ENCODE peak calls at places on chromosomes 6 and 20, in six cellular contexts. P is right cardiac atrium, D is SJSA1, M is thoracic aorta, A is neuronal stem cell, Z is uterus. E is an unnamed sample. For H3K9me3 and H3K4me1, the result is how much of the 10 kb centered on the place peaks cover.

GRCh38 chr6:41373367-41373918 is 38.0 kb downstream of the NCR2 start:
- DNase-seq in Z (no peak), M (no peak), D (no peak), P (peak), A (no peak), E (no peak)

GRCh38 chr6:76771076-76771634 is 692.1 kb downstream of the HTR1B start:
- DNase-seq in P (peak), M (no peak), D (no peak), Z (no peak), A (no peak), E (no peak)

GRCh38 chr6:5172057-5172683 is 87.0 kb downstream of the PPP1R3G start:
- DNase-seq in Z (no peak), M (no peak), A (no peak), P (no peak), D (no peak), E (no peak)

GRCh38 chr6:35173068-35174042 is 32.2 kb upstream of the TCP11 start:
- DNase-seq in D (peak), A (no peak), Z (no peak), P (no peak), M (no peak), E (no peak)

GRCh38 chr6:46191961-46192360 is 21.2 kb upstream of the ENPP5 start:
- DNase-seq in Z (no peak), D (peak), A (no peak), M (no peak), P (no peak), E (no peak)

GRCh38 chr20:24782801-24783630 is 166.1 kb upstream of the CST7 start:
- DNase-seq in Z (no peak), P (no peak), D (no peak), A (no peak), M (no peak), E (no peak)

GRCh38 chr6:3882865-3883264 is 33.7 kb downstream of the FAM50B start:
- DNase-seq in D (no peak), M (no peak), Z (peak), A (no peak), P (peak), E (peak)

GRCh38 chr6:7148100-7148822 is 40.5 kb downstream of the RREB1 start:
- DNase-seq in D (no peak), Z (no peak), P (no peak), A (no peak), M (no peak), E (no peak)

GRCh38 chr6:127053032-127053908 is 65.2 kb upstream of the RSPO3 start:
- DNase-seq in D (peak), A (no peak), M (no peak), Z (no peak), P (no peak), E (peak)

GRCh38 chr20:25864326-25864970 is 167.8 kb upstream of the ZNF337 start:
- DNase-seq in D (no peak), Z (no peak), A (no peak), P (no peak), M (no peak), E (no peak)

GRCh38 chr6:95601133-95601532 is 23.8 kb downstream of the MANEA start:
- DNase-seq in Z (no peak), D (peak), A (no peak), M (no peak), P (no peak), E (no peak)

GRCh38 chr20:21510414-21510971 is 3.4 kb downstream of the NKX2-2 start:
- DNase-seq in P (no peak), Z (no peak), D (no peak), M (no peak), A (no peak), E (peak)

GRCh38 chr20:13302647-13303425 is 81.8 kb downstream of the ISM1 start:
- DNase-seq in D (peak), M (no peak), P (peak), A (no peak), Z (no peak), E (peak)

GRCh38 chr6:88164061-88164460 is 2.1 kb downstream of the CNR1 start:
- DNase-seq in D (no peak), P (no peak), Z (no peak), A (no peak), M (no peak), E (no peak)

GRCh38 chr6:42870145-42870936 is 9.1 kb upstream of the RPL7L1 start:
- DNase-seq in Z (no peak), P (no peak), M (no peak), D (no peak), A (no peak), E (no peak)

GRCh38 chr6:131169613-131170012 is 34.3 kb downstream of the AKAP7 start:
- DNase-seq in Z (no peak), P (no peak), D (no peak), A (no peak), M (no peak), E (no peak)

DNA sequence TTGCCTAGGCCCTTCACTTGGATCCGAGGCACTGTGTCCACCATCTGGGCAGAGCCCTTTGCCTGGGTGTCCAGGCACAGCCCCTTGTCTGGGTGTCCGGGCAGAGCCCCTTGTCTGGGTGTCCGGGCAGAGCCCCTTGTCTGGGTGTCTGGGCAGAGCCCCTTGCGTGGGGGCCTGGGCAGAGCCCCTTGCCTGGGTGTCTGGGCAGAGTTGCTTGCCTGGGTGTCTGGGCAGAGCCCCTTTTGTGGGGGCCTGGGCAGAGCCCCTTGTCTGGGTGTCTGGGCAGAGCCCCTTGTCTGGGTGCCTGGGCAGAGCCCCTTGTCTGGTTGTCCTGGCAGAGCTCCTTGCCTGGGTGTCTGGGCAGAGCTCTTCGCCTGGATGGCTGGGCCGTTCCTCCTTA is 443.4 kb upstream of the CDH4 start:
- DNase-seq in A (no peak), P (no peak), M (no peak), D (no peak), Z (no peak), E (no peak)
- H3K9me3 ChIP-seq in A (under half), P (under half), M (under half), D (under half), Z (under half), E (under half)

GRCh38 chr6:25966707-25967106 is 4.1 kb downstream of the TRIM38 start:
- DNase-seq in A (no peak), M (no peak), D (no peak), P (no peak), Z (no peak), E (no peak)
- H3K4me1 ChIP-seq in A (under half), M (half or more), D (under half), P (under half), Z (under half), E (under half)

GRCh38 chr6:300494-301198 is 8.4 kb downstream of the DUSP22 start:
- DNase-seq in M (no peak), A (no peak), P (peak), Z (no peak), D (no peak), E (no peak)

GRCh38 chr6:299050-299980 is 7.0 kb downstream of the DUSP22 start:
- DNase-seq in M (no peak), D (no peak), P (peak), A (no peak), Z (no peak), E (no peak)

GRCh38 chr6:298233-299049 is 6.2 kb downstream of the DUSP22 start:
- DNase-seq in A (no peak), Z (no peak), P (no peak), M (no peak), D (no peak), E (no peak)

GRCh38 chr6:301526-301925 is 9.2 kb downstream of the DUSP22 start:
- DNase-seq in D (no peak), A (no peak), M (no peak), Z (no peak), P (peak), E (no peak)

GRCh38 chr6:300026-300425 is 7.7 kb downstream of the DUSP22 start:
- DNase-seq in M (no peak), D (no peak), A (no peak), P (peak), Z (no peak), E (no peak)
- H3K9me3 ChIP-seq in M (under half), D (under half), A (under half), P (under half), Z (under half), E (under half)

GRCh38 chr6:158801655-158802294 is 17.4 kb downstream of the EZR start:
- DNase-seq in D (no peak), P (peak), M (no peak), Z (no peak), A (no peak), E (peak)
- H3K4me1 ChIP-seq in D (under half), P (under half), M (under half), Z (under half), A (under half), E (half or more)

DNA sequence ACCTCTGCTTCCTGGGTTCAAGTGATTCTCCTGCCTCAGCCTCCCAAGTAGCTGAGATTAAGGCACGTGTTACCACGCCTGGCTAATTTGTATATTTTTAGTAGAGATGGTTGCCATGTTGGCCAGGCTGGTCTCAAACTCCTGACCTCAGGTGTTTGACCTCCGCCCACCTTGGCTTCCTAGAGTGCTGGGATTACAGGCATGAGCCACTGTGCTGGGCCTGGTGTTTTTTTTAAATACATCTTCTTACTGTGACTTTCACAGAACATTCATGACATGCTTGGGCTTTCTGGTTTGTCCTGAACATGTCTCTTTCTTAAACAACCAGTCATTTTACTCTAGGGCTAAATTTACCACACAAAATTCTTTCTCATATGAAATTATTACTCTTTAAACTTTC is 34.7 kb upstream of the FAM8A1 start:
- DNase-seq in P (no peak), D (no peak), Z (no peak), A (no peak), M (no peak), E (no peak)
- H3K9me3 ChIP-seq in P (under half), D (under half), Z (under half), A (under half), M (under half), E (under half)